ENCODE peak calls at places on chromosomes 2 and 18, in seven cellular contexts. L is adrenal gland, H is GM23338, S is A549, B is thyroid gland, M is Peyer's patch, O is spleen. R is an unnamed sample. For H3K4me1, the result is how much of the 10 kb centered on the place peaks cover.

GRCh38 chr2:147689510-147689909 is 155.3 kb upstream of the ACVR2A start:
- DNase-seq in L (no peak), H (no peak), S (no peak), B (no peak), M (no peak), O (no peak), R (no peak)

GRCh38 chr2:60550151-60550983 is 3.1 kb downstream of the BCL11A start:
- DNase-seq in L (peak), H (peak), S (peak), B (peak), M (peak), O (peak), R (peak)

GRCh38 chr2:27527182-27527581 is 30.5 kb downstream of the GCKR start:
- DNase-seq in L (no peak), H (no peak), S (no peak), B (no peak), M (no peak), O (no peak), R (no peak)

GRCh38 chr2:44549099-44549471 is 187.3 kb downstream of the CAMKMT start:
- DNase-seq in L (no peak), H (no peak), S (peak), B (no peak), M (no peak), O (no peak), R (no peak)

GRCh38 chr2:205700331-205701132 is 18.2 kb downstream of the NRP2 start:
- DNase-seq in L (peak), H (no peak), S (peak), B (no peak), M (no peak), O (no peak), R (no peak)

GRCh38 chr2:168145011-168145410 is 102.4 kb downstream of the STK39 start:
- DNase-seq in L (no peak), H (no peak), S (no peak), B (peak), M (no peak), O (no peak), R (no peak)

GRCh38 chr2:19846030-19846429 is 55.8 kb downstream of the TTC32 start:
- DNase-seq in L (no peak), H (no peak), S (no peak), B (no peak), M (no peak), O (no peak), R (no peak)

GRCh38 chr2:196677404-196677803 is 37.9 kb downstream of the CCDC150 start:
- DNase-seq in L (peak), H (no peak), S (no peak), B (no peak), M (no peak), O (no peak), R (no peak)

GRCh38 chr18:27244259-27244658 is 59.2 kb upstream of the CHST9 start:
- DNase-seq in L (no peak), H (peak), S (no peak), B (no peak), M (no peak), O (no peak), R (no peak)

GRCh38 chr2:38948995-38949394 is 59.3 kb downstream of the ARHGEF33 start:
- DNase-seq in L (no peak), H (no peak), S (no peak), B (no peak), M (no peak), O (no peak), R (no peak)

GRCh38 chr2:110716959-110717645 is 15.3 kb upstream of the ACOXL start:
- DNase-seq in L (peak), H (no peak), S (no peak), B (no peak), M (no peak), O (no peak), R (no peak)

GRCh38 chr2:30026091-30027055 is 105.0 kb upstream of the ALK start:
- DNase-seq in L (peak), H (peak), S (peak), B (peak), M (no peak), O (no peak), R (no peak)

GRCh38 chr2:224220581-224221255 is 181.2 kb downstream of the FAM124B start:
- DNase-seq in L (no peak), H (no peak), S (no peak), B (no peak), M (no peak), O (no peak), R (no peak)

GRCh38 chr2:105803337-105803736 is 58.6 kb downstream of the NCK2 start:
- DNase-seq in L (no peak), H (no peak), S (no peak), B (no peak), M (no peak), O (no peak), R (no peak)

GRCh38 chr2:202127793-202128215 is 54.7 kb downstream of the KIAA2012 start:
- DNase-seq in L (no peak), H (no peak), S (no peak), B (no peak), M (no peak), O (no peak), R (no peak)

GRCh38 chr2:119744335-119744939 is 15.3 kb upstream of the PTPN4 start:
- DNase-seq in L (no peak), H (no peak), S (peak), B (peak), M (no peak), O (no peak), R (no peak)

GRCh38 chr2:150885236-150885635 is 376.4 kb downstream of the RBM43 start:
- DNase-seq in L (no peak), H (no peak), S (no peak), B (no peak), M (no peak), O (no peak), R (no peak)

GRCh38 chr2:106261871-106262321 is 67.8 kb upstream of the UXS1 start:
- DNase-seq in L (no peak), H (no peak), S (no peak), B (no peak), M (no peak), O (no peak), R (no peak)

GRCh38 chr2:96260404-96261260 is 5.2 kb downstream of the TMEM127 start:
- DNase-seq in L (peak), H (peak), S (peak), B (peak), M (peak), O (no peak), R (no peak)
- H3K4me3 ChIP-seq in L (no peak), H (no peak), S (no peak), B (no peak), M (peak), O (peak), R (no peak)

GRCh38 chr18:55489034-55489741 is 98.8 kb downstream of the TCF4 start:
- DNase-seq in L (no peak), H (no peak), S (no peak), B (no peak), M (no peak), O (no peak), R (no peak)
- H3K4me1 ChIP-seq in L (under half), H (under half), S (under half), B (under half), M (under half), O (under half), R (under half)

DNA sequence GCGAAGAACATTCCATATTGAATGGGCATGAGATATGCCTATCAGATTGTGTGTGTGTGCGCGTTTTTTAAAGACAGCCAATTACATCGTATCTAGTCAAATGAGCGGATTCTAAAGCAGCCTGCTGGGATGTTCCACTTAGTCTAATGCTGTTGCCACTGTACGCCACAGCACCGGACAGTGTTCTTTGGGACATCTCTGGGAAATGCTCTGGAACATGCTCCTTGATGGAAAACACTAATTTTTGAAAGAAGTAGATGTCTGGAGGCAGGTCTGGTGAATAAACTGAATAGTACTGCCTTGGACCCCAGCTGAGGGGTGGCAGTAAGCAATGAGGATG is 3.6 kb upstream of the TMEM150A start:
- DNase-seq in L (no peak), H (no peak), S (no peak), B (no peak), M (no peak), O (no peak), R (no peak)
- H3K4me3 ChIP-seq in L (no peak), H (no peak), S (no peak), B (no peak), M (no peak), O (no peak), R (no peak)

DNA sequence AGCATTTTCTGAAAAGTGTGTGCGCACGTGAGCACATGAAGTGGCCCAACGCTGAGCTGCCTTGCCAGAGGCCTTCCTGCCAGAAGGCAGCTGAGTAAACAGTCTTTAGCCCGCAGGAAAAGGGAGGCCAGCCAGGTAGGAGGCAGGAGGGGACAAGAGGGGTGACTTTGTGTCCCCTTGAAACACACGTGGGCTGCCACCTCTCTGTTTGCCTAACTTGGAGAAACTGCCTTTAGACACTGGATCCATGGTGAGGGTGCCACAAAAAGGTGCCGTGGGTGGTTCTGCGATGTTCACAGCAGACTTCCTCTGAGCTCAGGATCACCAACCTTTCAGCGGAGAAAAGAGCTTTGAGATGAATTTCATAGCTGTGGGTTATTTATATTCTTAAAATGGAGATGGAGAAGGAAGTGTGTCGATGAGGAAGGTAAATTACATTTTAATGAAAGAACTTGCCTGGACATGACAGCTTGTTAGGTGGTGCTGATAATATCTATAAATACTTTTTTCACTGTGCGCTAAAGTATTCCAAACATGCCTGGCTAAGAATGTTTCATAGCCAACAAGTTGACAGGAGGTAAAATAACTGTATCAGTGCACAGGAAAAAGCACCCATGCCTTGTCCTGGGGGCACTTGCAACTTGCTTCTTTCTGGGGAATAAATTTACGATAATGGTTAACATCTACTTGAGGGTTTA is 36.6 kb upstream of the ASB1 start:
- DNase-seq in L (no peak), H (no peak), S (no peak), B (peak), M (no peak), O (no peak), R (no peak)
- H3K4me1 ChIP-seq in L (under half), H (under half), S (under half), B (under half), M (under half), O (under half), R (under half)